ENCODE peak calls at places on chromosomes 11 and 22, in ten cellular contexts. One of them, this sample, is unnamed.

GRCh38 chr11:130448416-130449068 is at the start of gene ADAMTS15:
- DNase-seq in esophagus muscularis mucosa: peak; percentile 95
- DNase-seq in CD4-positive, CD25-positive, alpha-beta regulatory T cell: no peak
- DNase-seq in uterus: peak; percentile 58
- DNase-seq in mucosa of descending colon: peak; percentile 69
- DNase-seq in AG10803: peak; percentile 60
- DNase-seq in pancreas: peak; percentile 80
- DNase-seq in BJ: no peak
- DNase-seq in mesendoderm: peak; percentile 97
- DNase-seq in ascending aorta: peak; percentile 39
- DNase-seq in this sample: no peak

GRCh38 chr22:21041937-21042336 is 3.8 kb upstream of the LRRC74B start:
- DNase-seq in esophagus muscularis mucosa: no peak
- DNase-seq in ascending aorta: no peak
- DNase-seq in mesendoderm: no peak
- DNase-seq in BJ: no peak
- DNase-seq in pancreas: no peak
- DNase-seq in AG10803: peak; percentile 35
- DNase-seq in CD4-positive, CD25-positive, alpha-beta regulatory T cell: no peak
- DNase-seq in mucosa of descending colon: no peak
- DNase-seq in uterus: no peak
- DNase-seq in this sample: no peak

GRCh38 chr11:118435233-118435892 is 929 bp upstream of the KMT2A start:
- DNase-seq in mesendoderm: peak; percentile 91
- DNase-seq in BJ: no peak
- DNase-seq in ascending aorta: no peak
- DNase-seq in pancreas: peak; percentile 68
- DNase-seq in mucosa of descending colon: peak; percentile 58
- DNase-seq in AG10803: peak; percentile 23
- DNase-seq in CD4-positive, CD25-positive, alpha-beta regulatory T cell: peak; percentile 69
- DNase-seq in esophagus muscularis mucosa: no peak
- DNase-seq in uterus: peak; percentile 30
- DNase-seq in this sample: no peak

GRCh38 chr11:118921121-118921928 is 4.4 kb downstream of the BCL9L start:
- DNase-seq in mesendoderm: peak; percentile 93
- DNase-seq in mucosa of descending colon: peak; percentile 59
- DNase-seq in CD4-positive, CD25-positive, alpha-beta regulatory T cell: no peak
- DNase-seq in ascending aorta: no peak
- DNase-seq in AG10803: peak; percentile 90
- DNase-seq in uterus: peak; percentile 88
- DNase-seq in pancreas: no peak
- DNase-seq in BJ: no peak
- DNase-seq in esophagus muscularis mucosa: peak; percentile 96
- DNase-seq in this sample: no peak

GRCh38 chr11:45930031-45930794 is 7.8 kb downstream of the LARGE2 start:
- DNase-seq in pancreas: peak; percentile 70
- DNase-seq in mesendoderm: no peak
- DNase-seq in esophagus muscularis mucosa: peak; percentile 90
- DNase-seq in ascending aorta: no peak
- DNase-seq in uterus: no peak
- DNase-seq in CD4-positive, CD25-positive, alpha-beta regulatory T cell: no peak
- DNase-seq in BJ: no peak
- DNase-seq in AG10803: no peak
- DNase-seq in mucosa of descending colon: peak; percentile 66
- DNase-seq in this sample: no peak

GRCh38 chr11:22627421-22627820 is 1.8 kb upstream of the FANCF start:
- DNase-seq in BJ: no peak
- DNase-seq in mesendoderm: no peak
- DNase-seq in mucosa of descending colon: no peak
- DNase-seq in ascending aorta: no peak
- DNase-seq in AG10803: no peak
- DNase-seq in esophagus muscularis mucosa: no peak
- DNase-seq in pancreas: no peak
- DNase-seq in CD4-positive, CD25-positive, alpha-beta regulatory T cell: no peak
- DNase-seq in uterus: no peak
- DNase-seq in this sample: no peak

GRCh38 chr11:95674669-95675358 is 114.8 kb downstream of the FAM76B start:
- DNase-seq in AG10803: no peak
- DNase-seq in CD4-positive, CD25-positive, alpha-beta regulatory T cell: peak; percentile 11
- DNase-seq in pancreas: no peak
- DNase-seq in mucosa of descending colon: no peak
- DNase-seq in BJ: no peak
- DNase-seq in ascending aorta: no peak
- DNase-seq in uterus: no peak
- DNase-seq in esophagus muscularis mucosa: no peak
- DNase-seq in mesendoderm: no peak
- DNase-seq in this sample: no peak

GRCh38 chr11:19675397-19675796 is 37.2 kb upstream of the NAV2 start:
- DNase-seq in AG10803: no peak
- DNase-seq in mesendoderm: no peak
- DNase-seq in uterus: no peak
- DNase-seq in pancreas: no peak
- DNase-seq in CD4-positive, CD25-positive, alpha-beta regulatory T cell: no peak
- DNase-seq in mucosa of descending colon: no peak
- DNase-seq in esophagus muscularis mucosa: no peak
- DNase-seq in BJ: no peak
- DNase-seq in ascending aorta: no peak
- DNase-seq in this sample: no peak

GRCh38 chr22:45995405-45996101 is 18.6 kb upstream of the WNT7B start:
- DNase-seq in esophagus muscularis mucosa: no peak
- DNase-seq in ascending aorta: no peak
- DNase-seq in uterus: no peak
- DNase-seq in AG10803: no peak
- DNase-seq in mesendoderm: no peak
- DNase-seq in pancreas: peak; percentile 58
- DNase-seq in BJ: no peak
- DNase-seq in mucosa of descending colon: no peak
- DNase-seq in CD4-positive, CD25-positive, alpha-beta regulatory T cell: no peak
- DNase-seq in this sample: no peak

GRCh38 chr22:45993143-45993692 is 16.3 kb upstream of the WNT7B start:
- DNase-seq in CD4-positive, CD25-positive, alpha-beta regulatory T cell: no peak
- DNase-seq in BJ: no peak
- DNase-seq in pancreas: no peak
- DNase-seq in uterus: no peak
- DNase-seq in esophagus muscularis mucosa: no peak
- DNase-seq in mesendoderm: no peak
- DNase-seq in AG10803: no peak
- DNase-seq in mucosa of descending colon: no peak
- DNase-seq in ascending aorta: no peak
- DNase-seq in this sample: no peak

GRCh38 chr22:45993841-45994240 is 16.9 kb upstream of the WNT7B start:
- DNase-seq in AG10803: no peak
- DNase-seq in ascending aorta: no peak
- DNase-seq in CD4-positive, CD25-positive, alpha-beta regulatory T cell: no peak
- DNase-seq in uterus: no peak
- DNase-seq in mucosa of descending colon: no peak
- DNase-seq in mesendoderm: no peak
- DNase-seq in BJ: no peak
- DNase-seq in pancreas: no peak
- DNase-seq in esophagus muscularis mucosa: no peak
- DNase-seq in this sample: no peak

GRCh38 chr22:45996241-45997076 is 19.5 kb upstream of the WNT7B start:
- DNase-seq in pancreas: peak; percentile 66
- DNase-seq in uterus: peak; percentile 51
- DNase-seq in AG10803: peak; percentile 70
- DNase-seq in mesendoderm: no peak
- DNase-seq in esophagus muscularis mucosa: no peak
- DNase-seq in BJ: no peak
- DNase-seq in mucosa of descending colon: no peak
- DNase-seq in ascending aorta: peak; percentile 51
- DNase-seq in CD4-positive, CD25-positive, alpha-beta regulatory T cell: no peak
- DNase-seq in this sample: no peak

DNA sequence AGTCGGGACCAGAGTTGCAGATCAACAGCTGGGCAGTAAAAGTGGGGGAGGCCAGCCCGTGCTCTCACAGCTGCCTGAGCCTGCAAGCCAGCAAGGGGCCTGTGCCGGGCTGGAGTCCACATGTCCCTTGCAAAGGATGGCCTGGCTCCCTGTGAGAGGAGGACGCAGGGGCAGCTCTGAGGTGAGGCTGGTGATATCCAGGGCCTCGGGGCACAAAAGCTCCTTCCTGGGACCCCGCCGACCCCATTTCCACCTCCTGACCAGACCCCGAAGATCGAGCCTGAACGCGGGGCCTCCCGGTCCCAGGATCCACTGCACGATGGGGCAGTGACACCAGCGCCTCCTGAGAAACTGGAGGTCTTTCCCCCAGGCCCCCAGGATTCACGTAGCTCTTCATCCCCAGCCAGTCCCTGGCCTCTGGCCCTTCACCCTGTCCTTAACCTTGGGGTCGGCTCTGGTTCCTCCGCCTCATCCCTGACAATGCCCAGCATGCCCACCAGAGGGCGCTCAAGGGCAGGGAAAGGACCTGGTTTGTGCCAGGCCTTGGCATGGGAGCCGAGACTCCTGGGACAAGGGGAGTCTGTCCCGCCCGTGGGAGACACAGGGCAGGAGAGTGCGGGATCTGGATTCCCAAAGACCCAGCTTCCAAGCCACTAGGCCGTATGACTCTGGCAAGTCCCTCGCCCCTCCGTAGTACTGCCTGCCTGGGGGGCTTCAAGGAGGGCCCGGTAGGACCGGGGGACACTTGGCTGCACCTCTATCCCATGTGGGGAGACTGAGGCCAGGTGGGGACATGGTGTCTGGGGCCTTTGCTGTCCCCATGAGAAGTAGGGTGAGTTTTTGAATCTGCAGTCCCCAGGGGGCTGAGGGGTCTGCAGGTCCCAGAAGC is 17.8 kb upstream of the WNT7B start:
- DNase-seq in mucosa of descending colon: peak; percentile 85
- DNase-seq in mesendoderm: peak; percentile 64
- DNase-seq in AG10803: peak; percentile 64
- DNase-seq in esophagus muscularis mucosa: no peak
- DNase-seq in pancreas: peak; percentile 99
- DNase-seq in BJ: no peak
- DNase-seq in CD4-positive, CD25-positive, alpha-beta regulatory T cell: peak; percentile 63
- DNase-seq in uterus: peak; percentile 83
- DNase-seq in ascending aorta: no peak
- DNase-seq in this sample: no peak
- H3K4me3 ChIP-seq in mucosa of descending colon: no peak overlapping the region
- H3K4me3 ChIP-seq in mesendoderm: no peak overlapping the region
- H3K4me3 ChIP-seq in AG10803: no peak overlapping the region
- H3K4me3 ChIP-seq in esophagus muscularis mucosa: no peak overlapping the region
- H3K4me3 ChIP-seq in pancreas: no peak overlapping the region
- H3K4me3 ChIP-seq in BJ: no peak overlapping the region
- H3K4me3 ChIP-seq in CD4-positive, CD25-positive, alpha-beta regulatory T cell: no peak overlapping the region
- H3K4me3 ChIP-seq in uterus: no peak overlapping the region
- H3K4me3 ChIP-seq in ascending aorta: no peak overlapping the region
- H3K4me3 ChIP-seq in this sample: no peak overlapping the region

GRCh38 chr22:38981005-38981658 is 1.0 kb upstream of the APOBEC3B start:
- DNase-seq in pancreas: no peak
- DNase-seq in BJ: no peak
- DNase-seq in CD4-positive, CD25-positive, alpha-beta regulatory T cell: no peak
- DNase-seq in AG10803: peak; percentile 8
- DNase-seq in esophagus muscularis mucosa: no peak
- DNase-seq in ascending aorta: no peak
- DNase-seq in uterus: peak; percentile 55
- DNase-seq in mucosa of descending colon: peak; percentile 59
- DNase-seq in mesendoderm: peak; percentile 69
- DNase-seq in this sample: no peak
- H3K4me3 ChIP-seq in pancreas: no peak overlapping the region
- H3K4me3 ChIP-seq in BJ: no peak overlapping the region
- H3K4me3 ChIP-seq in CD4-positive, CD25-positive, alpha-beta regulatory T cell: peak overlapping the region; percentile 26
- H3K4me3 ChIP-seq in AG10803: no peak overlapping the region
- H3K4me3 ChIP-seq in esophagus muscularis mucosa: peak overlapping the region; percentile 62
- H3K4me3 ChIP-seq in ascending aorta: no peak overlapping the region
- H3K4me3 ChIP-seq in uterus: peak overlapping the region; percentile 37
- H3K4me3 ChIP-seq in mucosa of descending colon: no peak overlapping the region
- H3K4me3 ChIP-seq in mesendoderm: no peak overlapping the region
- H3K4me3 ChIP-seq in this sample: no peak overlapping the region

DNA sequence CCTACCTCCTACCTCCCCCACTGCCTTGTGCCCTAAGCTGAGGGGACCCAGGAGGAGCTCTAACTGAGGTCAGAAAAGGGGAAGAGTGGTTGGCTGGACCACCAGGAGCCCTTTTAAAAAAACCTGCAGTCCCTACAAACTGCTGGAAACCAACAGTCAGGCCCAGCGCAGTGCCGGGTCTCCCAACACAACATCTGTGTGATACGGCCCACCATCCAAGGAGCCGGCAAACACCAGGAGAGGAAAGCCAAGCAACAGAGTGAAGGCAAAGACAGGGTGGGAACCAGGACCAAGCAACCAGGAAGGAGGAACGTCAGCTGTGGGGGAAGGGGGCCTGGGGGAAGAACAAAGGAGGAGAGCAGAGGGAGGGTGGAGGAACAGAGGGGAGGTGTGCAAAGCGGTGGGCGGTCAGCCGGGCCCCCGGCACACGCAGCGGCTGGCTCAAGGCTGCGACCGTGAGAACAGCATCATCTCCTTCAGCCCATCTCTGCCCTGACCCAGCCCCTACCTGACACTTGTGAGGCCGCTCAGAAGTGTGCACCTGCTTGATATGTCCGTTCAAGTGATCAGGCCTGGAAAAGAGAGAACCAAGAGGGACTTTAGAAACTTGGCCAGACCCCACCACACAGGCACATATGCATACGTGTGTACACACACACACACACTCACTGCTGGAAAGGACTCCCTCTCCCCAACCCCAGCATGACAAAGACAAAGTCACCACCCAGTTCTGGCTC is 3.6 kb downstream of the PATZ1 start:
- DNase-seq in mucosa of descending colon: no peak
- DNase-seq in mesendoderm: no peak
- DNase-seq in BJ: no peak
- DNase-seq in CD4-positive, CD25-positive, alpha-beta regulatory T cell: no peak
- DNase-seq in AG10803: no peak
- DNase-seq in esophagus muscularis mucosa: no peak
- DNase-seq in uterus: no peak
- DNase-seq in pancreas: no peak
- DNase-seq in ascending aorta: no peak
- DNase-seq in this sample: no peak
- H3K4me3 ChIP-seq in mucosa of descending colon: no peak overlapping the region
- H3K4me3 ChIP-seq in mesendoderm: no peak overlapping the region
- H3K4me3 ChIP-seq in BJ: no peak overlapping the region
- H3K4me3 ChIP-seq in CD4-positive, CD25-positive, alpha-beta regulatory T cell: peak overlapping the region; percentile 6
- H3K4me3 ChIP-seq in AG10803: no peak overlapping the region
- H3K4me3 ChIP-seq in esophagus muscularis mucosa: peak overlapping the region; percentile 79
- H3K4me3 ChIP-seq in uterus: no peak overlapping the region
- H3K4me3 ChIP-seq in pancreas: peak overlapping the region; percentile 12
- H3K4me3 ChIP-seq in ascending aorta: peak overlapping the region; percentile 93
- H3K4me3 ChIP-seq in this sample: no peak overlapping the region

DNA sequence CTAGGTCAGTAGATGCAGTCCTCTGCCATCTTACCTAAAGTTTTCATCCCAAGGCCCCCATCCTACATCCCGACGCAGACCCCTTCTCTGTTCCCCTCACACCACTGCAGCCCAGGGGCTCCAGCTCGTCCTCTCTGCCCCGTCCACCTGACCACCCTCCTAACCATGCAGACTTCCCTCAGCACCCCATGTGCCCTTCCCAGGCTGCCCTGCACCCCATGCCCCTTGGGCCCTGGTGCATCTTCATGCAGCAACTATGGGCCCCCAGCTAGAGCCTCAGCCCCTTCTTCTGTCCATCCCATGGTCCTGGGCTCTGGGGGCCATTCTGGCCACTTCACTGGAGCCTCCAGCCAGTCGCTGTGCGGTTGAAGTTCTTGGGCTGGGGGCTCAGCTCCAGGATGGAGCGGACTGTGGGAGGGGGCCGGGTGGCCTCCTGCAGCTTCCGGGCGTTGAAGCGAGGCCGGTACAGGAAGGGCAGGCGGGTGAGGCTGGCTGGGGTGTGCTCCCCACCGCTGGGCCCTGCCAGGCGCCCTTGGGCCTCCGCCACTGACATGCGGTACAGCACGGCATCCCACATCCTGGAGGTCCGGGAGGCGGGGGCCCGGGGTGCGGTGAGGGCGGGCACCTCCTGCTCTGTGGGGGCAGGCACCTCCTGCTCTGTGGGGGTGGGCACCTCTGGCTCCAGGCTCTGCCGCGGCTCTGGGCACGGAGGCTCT is 2.7 kb downstream of the PRR33 start:
- DNase-seq in uterus: no peak
- DNase-seq in pancreas: peak; percentile 56
- DNase-seq in mucosa of descending colon: no peak
- DNase-seq in mesendoderm: no peak
- DNase-seq in AG10803: no peak
- DNase-seq in esophagus muscularis mucosa: no peak
- DNase-seq in ascending aorta: no peak
- DNase-seq in CD4-positive, CD25-positive, alpha-beta regulatory T cell: peak; percentile 51
- DNase-seq in BJ: no peak
- DNase-seq in this sample: no peak
- H3K4me3 ChIP-seq in uterus: no peak overlapping the region
- H3K4me3 ChIP-seq in pancreas: no peak overlapping the region
- H3K4me3 ChIP-seq in mucosa of descending colon: no peak overlapping the region
- H3K4me3 ChIP-seq in mesendoderm: no peak overlapping the region
- H3K4me3 ChIP-seq in AG10803: no peak overlapping the region
- H3K4me3 ChIP-seq in esophagus muscularis mucosa: no peak overlapping the region
- H3K4me3 ChIP-seq in ascending aorta: no peak overlapping the region
- H3K4me3 ChIP-seq in CD4-positive, CD25-positive, alpha-beta regulatory T cell: no peak overlapping the region
- H3K4me3 ChIP-seq in BJ: no peak overlapping the region
- H3K4me3 ChIP-seq in this sample: no peak overlapping the region